ENCODE peak calls at places on chromosomes 1 and 21, in five cellular contexts. X is psoas muscle, G is H9, D is caudate nucleus, P is osteoblast. K is an unnamed sample.

GRCh38 chr1:154386643-154387352 is 18.3 kb upstream of the IL6R start:
- DNase-seq in D (no peak), P (no peak), X (no peak), G (no peak), K (peak; percentile 52)

GRCh38 chr1:43366179-43366578 is 1.6 kb downstream of the ELOVL1 start:
- DNase-seq in G (peak; percentile 73), P (peak; percentile 68), X (no peak), D (no peak), K (peak; percentile 86)

GRCh38 chr1:215863796-215864195 is 296.7 kb downstream of the KCTD3 start:
- DNase-seq in X (no peak), G (no peak), P (no peak), D (no peak), K (no peak)

GRCh38 chr1:3858231-3858981 is 1.1 kb downstream of the DFFB start:
- DNase-seq in D (peak; percentile 50), X (peak; percentile 21), P (peak; percentile 96), G (no peak), K (no peak)

GRCh38 chr1:115063238-115063901 is 25.9 kb downstream of the TSPAN2 start:
- DNase-seq in D (no peak), X (no peak), G (no peak), P (no peak), K (no peak)

GRCh38 chr1:201718346-201719202 is 110.4 kb upstream of the IPO9 start:
- DNase-seq in X (no peak), G (no peak), P (peak; percentile 19), D (peak; percentile 36), K (no peak)

GRCh38 chr1:20139776-20140612 is 871 bp downstream of the PLA2G2F start:
- DNase-seq in G (no peak), X (no peak), P (peak; percentile 45), D (no peak), K (no peak)

GRCh38 chr1:39170731-39171375 is 33.6 kb upstream of the MACF1 start:
- DNase-seq in P (no peak), X (no peak), G (peak; percentile 61), D (no peak), K (no peak)

GRCh38 chr1:41313661-41314131 is 47.5 kb upstream of the FOXO6 start:
- DNase-seq in X (no peak), P (no peak), D (no peak), G (peak; percentile 80), K (no peak)

GRCh38 chr1:192884241-192884640 is 75.4 kb downstream of the RGS2 start:
- DNase-seq in D (no peak), X (no peak), G (no peak), P (no peak), K (no peak)

GRCh38 chr21:31444061-31444460 is 100.0 kb upstream of the TIAM1 start:
- DNase-seq in D (no peak), G (no peak), X (peak; percentile 25), P (no peak), K (no peak)

GRCh38 chr1:198657550-198658064 is 18.8 kb downstream of the PTPRC start:
- DNase-seq in G (no peak), X (no peak), P (peak; percentile 22), D (no peak), K (no peak)

GRCh38 chr1:110674337-110675059 is at the start of gene KCNA3:
- DNase-seq in X (peak; percentile 21), D (no peak), G (peak; percentile 85), P (peak; percentile 61), K (peak; percentile 81)

GRCh38 chr1:165527251-165527650 is 16.5 kb upstream of the LRRC52 start:
- DNase-seq in G (no peak), P (no peak), X (no peak), D (no peak), K (no peak)

GRCh38 chr1:198686069-198686728 is 47.4 kb downstream of the PTPRC start:
- DNase-seq in X (no peak), P (no peak), G (no peak), D (no peak), K (no peak)

GRCh38 chr1:227913446-227913968 is 34.2 kb downstream of the WNT9A start:
- DNase-seq in X (no peak), D (no peak), G (no peak), P (peak; percentile 50), K (no peak)

GRCh38 chr21:44618909-44619308 is 7.0 kb downstream of the KRTAP10-8 start:
- DNase-seq in P (no peak), D (no peak), X (no peak), G (no peak), K (no peak)

GRCh38 chr1:1291611-1292441 is 11.6 kb downstream of the SCNN1D start:
- DNase-seq in D (no peak), X (peak; percentile 58), P (peak; percentile 98), G (peak; percentile 84), K (peak; percentile 82)

GRCh38 chr1:43256675-43257570 is 12.9 kb upstream of the TMEM125 start:
- DNase-seq in D (no peak), G (no peak), P (no peak), X (no peak), K (peak; percentile 74)

GRCh38 chr1:42334240-42335049 is 590 bp downstream of the FOXJ3 start:
- DNase-seq in G (peak; percentile 72), D (peak; percentile 42), X (peak; percentile 55), P (peak; percentile 95), K (no peak)

GRCh38 chr1:63651110-63651776 is 58.0 kb downstream of the PGM1 start:
- DNase-seq in P (no peak), G (no peak), D (no peak), X (no peak), K (no peak)

GRCh38 chr1:46413596-46413985 is 19.5 kb downstream of the FAAH start:
- DNase-seq in D (no peak), X (no peak), G (peak; percentile 73), P (peak; percentile 90), K (no peak)

GRCh38 chr1:155016231-155016831 is 13.7 kb downstream of the ZBTB7B start:
- DNase-seq in P (peak; percentile 44), D (no peak), G (no peak), X (no peak), K (no peak)

GRCh38 chr1:107620753-107621152 is 344.2 kb downstream of the VAV3 start:
- DNase-seq in D (no peak), G (no peak), X (no peak), P (no peak), K (no peak)

GRCh38 chr1:155175927-155176371 is 2.3 kb downstream of the TRIM46 start:
- DNase-seq in X (no peak), P (peak; percentile 73), D (no peak), G (peak; percentile 34), K (peak; percentile 77)

GRCh38 chr1:15153184-15153841 is at the start of gene TMEM51:
- DNase-seq in X (peak; percentile 64), D (no peak), P (peak; percentile 87), G (peak; percentile 84), K (peak; percentile 90)

GRCh38 chr1:15180189-15180588 is 26.6 kb downstream of the TMEM51 start:
- DNase-seq in P (peak; percentile 6), G (no peak), D (peak; percentile 64), X (no peak), K (no peak)

GRCh38 chr1:180953291-180953747 is 40.6 kb downstream of the KIAA1614 start:
- DNase-seq in X (peak; percentile 40), P (peak; percentile 84), G (no peak), D (no peak), K (peak; percentile 61)

GRCh38 chr21:35581640-35582039 is 478.7 kb downstream of the SETD4 start:
- DNase-seq in G (no peak), D (no peak), X (no peak), P (no peak), K (no peak)

GRCh38 chr1:97160796-97161195 is 439.2 kb downstream of the PTBP2 start:
- DNase-seq in X (no peak), P (no peak), G (no peak), D (no peak), K (no peak)

GRCh38 chr1:200242379-200243041 is 167.3 kb downstream of the ZNF281 start:
- DNase-seq in P (no peak), D (no peak), X (no peak), G (no peak), K (no peak)

GRCh38 chr1:50516056-50516455 is 92.8 kb upstream of the DMRTA2 start:
- DNase-seq in X (no peak), P (no peak), D (no peak), G (no peak), K (no peak)

GRCh38 chr1:205976036-205976435 is 27.2 kb downstream of the RAB7B start:
- DNase-seq in G (no peak), X (no peak), P (peak; percentile 48), D (no peak), K (no peak)
- H3K27ac ChIP-seq in G (no peak overlapping the region), X (peak overlapping the region; percentile 46), P (no peak overlapping the region), D (no peak overlapping the region), K (no peak overlapping the region)

DNA sequence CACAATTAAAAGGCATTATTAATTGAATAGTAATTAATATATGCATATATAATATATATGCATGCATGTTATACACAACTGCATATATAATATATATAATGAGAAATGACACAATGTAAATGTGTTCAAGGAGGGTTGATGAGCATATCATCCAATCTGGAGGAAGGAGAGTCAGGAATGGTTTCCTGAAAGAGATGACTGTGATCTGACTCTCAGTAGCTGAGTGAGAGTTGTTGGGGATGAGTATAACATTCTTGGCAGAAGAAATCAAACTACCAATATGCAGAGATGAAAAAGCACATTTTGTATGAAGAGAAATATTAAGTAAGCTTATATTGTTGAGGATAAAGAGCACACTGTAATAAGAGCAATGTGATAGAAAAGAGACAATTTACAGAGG is 37.3 kb downstream of the F13B start:
- DNase-seq in P (peak; percentile 10), X (no peak), G (no peak), D (no peak), K (no peak)
- H3K27ac ChIP-seq in P (no peak overlapping the region), X (no peak overlapping the region), G (no peak overlapping the region), D (no peak overlapping the region), K (no peak overlapping the region)

DNA sequence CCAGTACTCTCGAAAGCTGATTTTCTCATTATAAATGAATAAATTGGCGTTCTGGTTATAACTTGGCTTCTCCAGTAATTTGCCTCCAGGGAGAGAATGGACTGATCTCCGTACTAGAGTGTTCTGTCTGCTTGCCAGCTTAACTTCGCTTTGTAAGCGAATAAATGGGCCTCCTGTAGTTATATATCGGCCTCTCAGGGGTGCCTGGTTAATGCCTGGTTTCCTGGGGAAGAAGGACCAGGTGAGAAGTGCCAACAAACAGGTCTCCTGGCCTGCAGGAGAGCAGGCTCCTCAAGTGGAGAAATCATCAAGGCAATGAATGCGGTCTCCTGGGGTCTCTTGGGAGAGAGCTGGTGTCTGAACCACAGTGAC is 107.4 kb upstream of the SERBP1 start:
- DNase-seq in P (no peak), D (no peak), G (no peak), X (no peak), K (no peak)
- H3K27ac ChIP-seq in P (no peak overlapping the region), D (peak overlapping the region; percentile 71), G (no peak overlapping the region), X (no peak overlapping the region), K (no peak overlapping the region)

GRCh38 chr1:85449356-85449755 is 15.6 kb downstream of the DDAH1 start:
- DNase-seq in G (no peak), P (no peak), X (no peak), D (no peak), K (no peak)
- H3K27ac ChIP-seq in G (no peak overlapping the region), P (peak overlapping the region; percentile 76), X (no peak overlapping the region), D (no peak overlapping the region), K (no peak overlapping the region)

K was measured in upper lobe of right lung.